ENCODE peak calls at places on chromosomes 4 and X, in five cellular contexts. Q, C, E, S and X are unnamed samples.
A peak's percentile ranks its signal among the peaks of the same experiment; 100 is the strongest.

GRCh38 chrX:113529425-113530013 is 688.9 kb upstream of the AMOT start:
- DNase-seq in Q (no peak), C (no peak), E (no peak), S (no peak), X (no peak)

GRCh38 chr4:48481581-48481980 is 1.6 kb upstream of the SLC10A4 start:
- DNase-seq in Q (no peak), C (no peak), E (peak; percentile 28), S (no peak), X (no peak)

GRCh38 chrX:68784816-68785215 is 44.0 kb upstream of the EFNB1 start:
- DNase-seq in Q (no peak), C (no peak), E (no peak), S (no peak), X (no peak)

GRCh38 chr4:47145630-47146029 is 114.3 kb downstream of the GABRB1 start:
- DNase-seq in Q (no peak), C (no peak), E (no peak), S (peak; percentile 1), X (no peak)

GRCh38 chr4:143773998-143774898 is 73.8 kb upstream of the FREM3 start:
- DNase-seq in Q (peak; percentile 58), C (peak; percentile 21), E (peak; percentile 66), S (peak; percentile 58), X (peak; percentile 38)

GRCh38 chrX:46805270-46805669 is 31.6 kb upstream of the RP2 start:
- DNase-seq in Q (no peak), C (no peak), E (no peak), S (no peak), X (no peak)

GRCh38 chr4:1683371-1683902 is 676 bp downstream of the FAM53A start:
- DNase-seq in Q (no peak), C (no peak), E (no peak), S (no peak), X (peak; percentile 25)

GRCh38 chr4:80307183-80307735 is 28.3 kb upstream of the CFAP299 start:
- DNase-seq in Q (no peak), C (no peak), E (no peak), S (no peak), X (no peak)

GRCh38 chr4:99847362-99847976 is 30.8 kb downstream of the DAPP1 start:
- DNase-seq in Q (no peak), C (no peak), E (no peak), S (no peak), X (no peak)

GRCh38 chr4:3437582-3437936 is 4.2 kb upstream of the HGFAC start:
- DNase-seq in Q (no peak), C (no peak), E (no peak), S (no peak), X (no peak)

GRCh38 chrX:1507511-1508463 is 29.2 kb downstream of the P2RY8 start:
- DNase-seq in Q (no peak), C (no peak), E (no peak), S (no peak), X (no peak)

GRCh38 chr4:100889898-100890297 is 372.1 kb upstream of the EMCN start:
- DNase-seq in Q (no peak), C (no peak), E (no peak), S (no peak), X (no peak)

GRCh38 chr4:100898844-100899243 is 381.0 kb upstream of the EMCN start:
- DNase-seq in Q (no peak), C (no peak), E (no peak), S (no peak), X (no peak)

GRCh38 chr4:100891808-100892207 is 374.0 kb upstream of the EMCN start:
- DNase-seq in Q (no peak), C (no peak), E (no peak), S (no peak), X (no peak)

GRCh38 chr4:100895572-100896197 is 377.9 kb upstream of the EMCN start:
- DNase-seq in Q (no peak), C (no peak), E (no peak), S (no peak), X (no peak)

DNA sequence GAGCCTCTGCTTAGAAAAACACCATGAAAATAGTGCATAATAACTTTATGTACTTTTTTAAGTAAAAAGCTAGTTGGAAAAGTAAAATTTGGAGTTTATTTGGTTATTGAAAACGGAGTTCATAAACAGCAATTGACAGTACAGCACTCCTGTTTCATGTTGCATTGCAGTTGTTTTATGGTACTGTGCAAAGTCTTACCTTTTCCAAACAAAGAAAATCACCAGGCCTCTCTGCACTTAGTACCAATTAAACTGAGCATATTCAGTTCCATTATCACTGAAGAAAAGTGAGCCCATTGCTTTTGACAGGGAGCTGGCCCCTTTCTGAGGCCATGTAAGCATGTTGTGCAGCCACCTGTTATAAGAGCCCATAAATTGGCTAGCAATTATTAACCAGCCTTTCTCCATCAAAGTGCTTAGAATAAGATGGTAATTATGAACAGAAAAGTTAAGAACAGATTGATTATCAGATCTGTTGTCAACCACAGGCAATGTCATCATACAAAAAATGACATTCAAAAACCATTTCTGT is 376.6 kb upstream of the EMCN start:
- DNase-seq in Q (no peak), C (no peak), E (no peak), S (no peak), X (no peak)
- H3K4me1 ChIP-seq in Q (no peaks in the 10 kb centered on the region), C (no peaks in the 10 kb centered on the region), E (no peaks in the 10 kb centered on the region), S (no peaks in the 10 kb centered on the region), X (no peaks in the 10 kb centered on the region)

GRCh38 chr4:39083164-39083563 is 21.1 kb downstream of the KLHL5 start:
- DNase-seq in Q (no peak), C (no peak), E (no peak), S (no peak), X (no peak)
- TF ChIP-seq REST in Q (no peak), C (no peak), E (no peak), S (no peak), X (no peak)

GRCh38 chr4:101251261-101251660 is 96.1 kb downstream of the PPP3CA start:
- DNase-seq in Q (no peak), C (no peak), E (no peak), S (no peak), X (no peak)
- TF ChIP-seq SIN3A in Q (no peak), C (no peak), E (no peak), S (no peak), X (no peak)

GRCh38 chr4:76605099-76605563 is 170.1 kb downstream of the SHROOM3 start:
- DNase-seq in Q (no peak), C (no peak), E (no peak), S (no peak), X (no peak)
- H3K4me1 ChIP-seq in Q (peaks cover 6% of the 10 kb centered on the region), C (peaks cover 5% of the 10 kb centered on the region), E (peaks cover 2% of the 10 kb centered on the region), S (no peaks in the 10 kb centered on the region), X (peaks cover 2% of the 10 kb centered on the region)

GRCh38 chr4:158015241-158015640 is 157.6 kb downstream of the GASK1B start:
- DNase-seq in Q (no peak), C (no peak), E (no peak), S (no peak), X (no peak)
- TF ChIP-seq REST in Q (no peak), C (no peak), E (no peak), S (no peak), X (no peak)

DNA sequence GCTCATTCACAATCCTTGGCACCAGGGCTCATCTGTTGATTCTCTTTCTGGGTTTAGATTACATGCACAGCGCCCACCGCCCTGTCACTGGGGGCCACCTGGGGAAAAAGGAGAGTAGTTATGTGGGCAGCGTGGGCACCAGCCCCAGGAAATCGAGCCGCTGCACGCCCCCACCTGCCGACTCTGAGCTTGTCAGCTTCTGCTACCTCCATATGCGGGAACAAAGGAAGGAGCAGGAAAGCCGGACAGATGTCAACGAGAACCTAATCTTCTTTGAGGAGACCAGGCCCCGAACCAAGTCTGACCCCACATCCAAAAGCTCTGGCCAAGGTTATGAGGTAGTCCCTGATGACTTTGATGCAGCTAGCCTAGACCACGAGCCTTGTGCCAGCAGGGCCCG is 31.0 kb upstream of the PRPS1 start:
- DNase-seq in Q (no peak), C (no peak), E (no peak), S (no peak), X (no peak)
- TF ChIP-seq SIN3A in Q (no peak), C (no peak), E (no peak), S (no peak), X (no peak)

GRCh38 chr4:7850489-7850888 is 89.2 kb downstream of the AFAP1 start:
- DNase-seq in Q (no peak), C (no peak), E (peak; percentile 33), S (no peak), X (no peak)
- H3K4me1 ChIP-seq in Q (no peaks in the 10 kb centered on the region), C (peaks cover 9% of the 10 kb centered on the region), E (no peaks in the 10 kb centered on the region), S (no peaks in the 10 kb centered on the region), X (peaks cover 14% of the 10 kb centered on the region)